ENCODE peak calls at places on chromosomes 3 and 15, in five cellular contexts. A, D, T, E and G are unnamed samples.

GRCh38 chr3:116083686-116084085 is 361.6 kb downstream of the LSAMP start:
- DNase-seq in A (no peak), D (peak), T (no peak), E (no peak), G (no peak)

GRCh38 chr3:29802057-29802456 is 521.2 kb downstream of the RBMS3 start:
- DNase-seq in A (no peak), D (no peak), T (no peak), E (no peak), G (no peak)

GRCh38 chr3:195102609-195103467 is 168.1 kb downstream of the XXYLT1 start:
- DNase-seq in A (peak), D (peak), T (peak), E (peak), G (no peak)

GRCh38 chr3:144265527-144266100 is 294.0 kb downstream of the DIPK2A start:
- DNase-seq in A (no peak), D (no peak), T (no peak), E (no peak), G (no peak)

GRCh38 chr15:41584636-41585139 is 25.7 kb downstream of the TYRO3 start:
- DNase-seq in A (no peak), D (no peak), T (no peak), E (no peak), G (no peak)

GRCh38 chr3:147162743-147163142 is 243.6 kb downstream of the ZIC4 start:
- DNase-seq in A (no peak), D (no peak), T (no peak), E (no peak), G (no peak)

GRCh38 chr3:59407425-59407824 is 357.6 kb upstream of the CFAP20DC start:
- DNase-seq in A (no peak), D (no peak), T (no peak), E (no peak), G (no peak)

GRCh38 chr3:128054363-128054762 is 2.1 kb downstream of the SEC61A1 start:
- DNase-seq in A (no peak), D (peak), T (no peak), E (no peak), G (no peak)

GRCh38 chr3:21750831-21751391 is at the start of gene ZNF385D:
- DNase-seq in A (no peak), D (peak), T (peak), E (peak), G (no peak)

GRCh38 chr3:21745971-21746370 is 5.0 kb downstream of the ZNF385D start:
- DNase-seq in A (no peak), D (peak), T (no peak), E (no peak), G (no peak)

GRCh38 chr3:21750291-21750690 is 719 bp downstream of the ZNF385D start:
- DNase-seq in A (no peak), D (peak), T (no peak), E (no peak), G (no peak)

GRCh38 chr3:21751891-21752290 is 881 bp upstream of the ZNF385D start:
- DNase-seq in A (no peak), D (no peak), T (no peak), E (no peak), G (no peak)

GRCh38 chr3:21747376-21747775 is 3.6 kb downstream of the ZNF385D start:
- DNase-seq in A (no peak), D (no peak), T (no peak), E (no peak), G (no peak)
- TF ChIP-seq POLR2A in A (no peak), D (no peak), T (no peak), E (no peak), G (no peak)

DNA sequence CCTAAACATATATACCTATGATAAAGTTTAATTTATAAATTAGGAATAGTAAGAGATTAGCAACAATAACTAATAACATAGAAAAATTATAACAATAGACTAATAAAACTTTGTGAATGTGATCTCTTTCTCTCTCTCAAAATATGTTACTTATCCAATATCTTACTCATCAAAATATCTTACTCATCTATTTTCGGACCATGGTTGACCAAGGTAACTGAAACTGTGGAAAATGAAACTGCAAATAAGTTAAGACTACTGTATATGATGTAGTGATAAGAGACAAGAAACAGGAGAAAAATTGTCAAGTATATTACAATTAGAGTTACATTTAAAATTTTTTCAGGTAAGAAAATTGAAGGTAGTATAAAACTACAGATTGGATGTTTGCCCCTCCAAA is 19.2 kb downstream of the MAP3K13 start:
- DNase-seq in A (no peak), D (no peak), T (no peak), E (no peak), G (no peak)
- TF ChIP-seq POLR2A in A (no peak), D (no peak), T (no peak), E (no peak), G (no peak)

GRCh38 chr3:62712776-62713175 is 162.4 kb downstream of the CADPS start:
- DNase-seq in A (no peak), D (no peak), T (no peak), E (no peak), G (no peak)

GRCh38 chr3:62703423-62704167 is 171.6 kb downstream of the CADPS start:
- DNase-seq in A (no peak), D (no peak), T (no peak), E (no peak), G (no peak)

GRCh38 chr3:62710761-62711160 is 164.5 kb downstream of the CADPS start:
- DNase-seq in A (no peak), D (no peak), T (no peak), E (no peak), G (no peak)

GRCh38 chr3:62708642-62709041 is 166.6 kb downstream of the CADPS start:
- DNase-seq in A (no peak), D (no peak), T (no peak), E (no peak), G (no peak)
- TF ChIP-seq POLR2A in A (no peak), D (no peak), T (no peak), E (no peak), G (no peak)

GRCh38 chr15:68525815-68526214 is 53.0 kb upstream of the CORO2B start:
- DNase-seq in A (no peak), D (no peak), T (no peak), E (no peak), G (no peak)
- TF ChIP-seq POLR2A in A (no peak), D (no peak), T (no peak), E (no peak), G (no peak)

GRCh38 chr3:4982773-4983738 is 3.8 kb downstream of the BHLHE40 start:
- DNase-seq in A (peak), D (peak), T (no peak), E (no peak), G (no peak)
- TF ChIP-seq POLR2A in A (no peak), D (peak), T (no peak), E (no peak), G (peak)

GRCh38 chr15:57496946-57497944 is 94.5 kb upstream of the MYZAP start:
- DNase-seq in A (peak), D (no peak), T (no peak), E (no peak), G (no peak)
- TF ChIP-seq POLR2A in A (no peak), D (no peak), T (no peak), E (no peak), G (no peak)

GRCh38 chr3:53160660-53161344 is at the start of gene PRKCD:
- DNase-seq in A (peak), D (peak), T (peak), E (peak), G (peak)
- TF ChIP-seq POLR2A in A (peak), D (no peak), T (peak), E (no peak), G (peak)